ENCODE peak calls at places on chromosomes 12 and 14, in seven cellular contexts. F is uterus, H is BJ, V is stomach, I is ovary, Y is upper lobe of left lung, E is neural progenitor cell. P is an unnamed sample.

GRCh38 chr14:54253195-54253947 is 143.4 kb upstream of the CDKN3 start:
- DNase-seq in I (no peak), V (no peak), F (no peak), E (no peak), H (no peak), Y (no peak), P (peak)

GRCh38 chr12:6067152-6067916 is 57.1 kb downstream of the VWF start:
- DNase-seq in V (peak), F (peak), E (peak), Y (no peak), I (no peak), H (no peak), P (no peak)

GRCh38 chr12:6451348-6452244 is at the start of gene TAPBPL:
- DNase-seq in Y (peak), V (peak), E (peak), I (peak), F (peak), H (peak), P (peak)

GRCh38 chr12:61097991-61098580 is 1162.1 kb upstream of the USP15 start:
- DNase-seq in V (no peak), F (no peak), Y (peak), E (peak), H (no peak), I (no peak), P (no peak)

GRCh38 chr12:45289245-45290217 is 73.6 kb downstream of the ANO6 start:
- DNase-seq in H (no peak), Y (no peak), I (no peak), F (no peak), E (no peak), V (no peak), P (no peak)

GRCh38 chr14:103607039-103607668 is 21.9 kb upstream of the KLC1 start:
- DNase-seq in H (peak), Y (no peak), E (peak), F (peak), V (peak), I (peak), P (peak)

GRCh38 chr14:24954037-24954696 is 95.8 kb downstream of the STXBP6 start:
- DNase-seq in E (no peak), V (no peak), Y (no peak), F (no peak), I (no peak), H (no peak), P (no peak)

GRCh38 chr14:62645649-62646048 is 399.6 kb downstream of the KCNH5 start:
- DNase-seq in I (no peak), E (no peak), V (no peak), Y (no peak), F (no peak), H (no peak), P (no peak)

GRCh38 chr12:129550353-129550752 is 353.5 kb downstream of the TMEM132D start:
- DNase-seq in E (peak), I (no peak), Y (no peak), V (peak), F (no peak), H (no peak), P (no peak)

GRCh38 chr12:15669256-15669948 is 119.8 kb downstream of the EPS8 start:
- DNase-seq in H (no peak), F (no peak), Y (no peak), I (no peak), V (no peak), E (no peak), P (no peak)

GRCh38 chr12:104720346-104721064 is 237.6 kb downstream of the SLC41A2 start:
- DNase-seq in I (no peak), V (peak), Y (no peak), H (no peak), E (no peak), F (no peak), P (no peak)

GRCh38 chr14:98133806-98134205 is 1138.2 kb downstream of the BCL11B start:
- DNase-seq in H (no peak), Y (no peak), V (no peak), F (no peak), E (no peak), I (no peak), P (no peak)

GRCh38 chr14:60313093-60313492 is 64.1 kb downstream of the PPM1A start:
- DNase-seq in Y (no peak), V (no peak), H (no peak), I (no peak), E (no peak), F (no peak), P (no peak)

GRCh38 chr12:53254816-53255545 is 13.1 kb upstream of the ESPL1 start:
- DNase-seq in V (no peak), F (no peak), Y (no peak), E (no peak), H (no peak), I (no peak), P (no peak)

GRCh38 chr14:83300454-83301064 is 1766.9 kb upstream of the SEL1L start:
- DNase-seq in F (no peak), E (peak), H (no peak), V (no peak), I (no peak), Y (no peak), P (peak)

GRCh38 chr14:100765991-100766390 is 39.3 kb downstream of the DLK1 start:
- DNase-seq in H (no peak), Y (no peak), I (no peak), E (no peak), V (no peak), F (no peak), P (no peak)

GRCh38 chr14:45085004-45085403 is 1.1 kb downstream of the PRPF39 start:
- DNase-seq in Y (no peak), I (no peak), E (peak), F (no peak), V (no peak), H (no peak), P (no peak)

DNA sequence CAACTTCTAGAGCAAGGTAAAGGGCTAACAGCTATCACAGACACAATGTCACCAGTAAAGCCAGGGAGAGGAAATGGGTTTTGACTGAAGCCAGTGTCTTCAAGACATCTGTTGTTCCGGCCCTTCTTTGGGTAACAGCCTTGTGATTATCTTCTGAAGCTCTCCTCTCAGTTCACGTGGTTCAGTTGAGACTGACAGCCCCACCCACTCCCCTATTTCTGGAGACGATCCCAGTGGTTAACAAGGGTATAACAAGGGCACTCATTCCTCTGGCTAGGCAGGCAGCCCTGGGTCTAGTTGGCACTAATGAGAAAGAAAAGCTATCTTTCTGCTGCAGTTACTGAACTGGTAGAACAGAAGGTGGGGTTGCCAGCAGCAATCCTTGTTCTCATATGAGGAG is 6.9 kb downstream of the GNPTAB start:
- DNase-seq in I (no peak), F (peak), E (peak), V (peak), Y (no peak), H (no peak), P (peak)
- TF ChIP-seq CTCF in I (no peak), F (no peak), E (peak), V (no peak), Y (peak), H (no peak), P (no peak)

GRCh38 chr14:36666416-36667206 is 5.0 kb downstream of the PAX9 start:
- DNase-seq in F (no peak), H (no peak), Y (peak), V (no peak), I (no peak), E (peak), P (no peak)
- H3K4me3 ChIP-seq in F (no peak), H (no peak), Y (no peak), V (peak), I (no peak), E (peak), P (no peak)

GRCh38 chr14:50677527-50678063 is 9.5 kb upstream of the SAV1 start:
- DNase-seq in I (no peak), V (no peak), E (no peak), H (no peak), F (no peak), Y (no peak), P (no peak)

GRCh38 chr14:50679674-50680073 is 11.6 kb upstream of the SAV1 start:
- DNase-seq in I (no peak), H (no peak), E (no peak), V (no peak), F (no peak), Y (no peak), P (no peak)

GRCh38 chr14:50675597-50675996 is 7.5 kb upstream of the SAV1 start:
- DNase-seq in I (no peak), E (no peak), F (no peak), H (no peak), Y (no peak), V (no peak), P (no peak)

GRCh38 chr14:50676814-50677516 is 8.9 kb upstream of the SAV1 start:
- DNase-seq in I (no peak), Y (no peak), F (no peak), V (no peak), E (no peak), H (no peak), P (no peak)

GRCh38 chr14:50678163-50678562 is 10.1 kb upstream of the SAV1 start:
- DNase-seq in I (no peak), V (no peak), E (no peak), H (no peak), F (no peak), Y (no peak), P (no peak)
- TF ChIP-seq CTCF in I (no peak), V (no peak), E (no peak), H (no peak), F (no peak), Y (no peak), P (no peak)

DNA sequence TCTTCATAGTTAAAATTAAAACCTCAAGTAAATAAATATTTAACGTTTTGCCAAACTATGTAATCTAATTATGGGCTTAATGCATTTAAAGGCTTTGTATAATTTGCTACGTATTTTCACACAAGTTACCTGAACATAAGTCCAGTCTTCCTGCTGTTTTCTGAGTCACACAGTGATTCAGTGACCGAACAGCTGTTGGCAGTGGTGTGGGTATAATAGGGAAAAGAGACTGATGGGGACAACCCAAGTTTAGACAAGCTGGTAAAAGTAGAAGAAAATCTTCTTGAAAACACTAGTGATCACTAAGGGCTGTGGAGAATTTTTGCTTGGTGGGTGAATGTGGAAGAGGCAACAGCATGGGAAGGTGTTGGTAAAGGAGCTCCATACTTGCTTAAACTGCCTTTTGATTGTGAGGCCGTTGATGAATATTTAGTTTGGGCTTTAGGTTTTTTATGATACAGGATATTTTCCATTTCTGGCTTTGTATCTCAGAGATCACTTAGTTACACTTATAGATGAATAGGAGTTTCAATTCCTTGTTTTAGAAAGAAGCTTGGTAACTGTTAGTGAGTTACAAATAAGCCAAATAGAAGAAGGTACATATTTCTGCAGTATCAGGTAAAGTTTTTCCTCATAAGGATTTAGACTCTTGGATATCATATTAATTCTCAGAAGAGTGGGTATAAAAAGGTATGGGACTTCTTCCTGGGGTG is 23.9 kb downstream of the LRRK2 start:
- DNase-seq in I (no peak), Y (no peak), F (no peak), V (no peak), H (no peak), E (no peak), P (no peak)
- H3K4me3 ChIP-seq in I (no peak), Y (no peak), F (no peak), V (no peak), H (no peak), E (no peak), P (no peak)

GRCh38 chr12:29242921-29243431 is 93.9 kb downstream of the FAR2 start:
- DNase-seq in I (no peak), F (no peak), E (no peak), H (no peak), Y (no peak), V (no peak), P (no peak)

GRCh38 chr12:29238822-29239291 is 89.8 kb downstream of the FAR2 start:
- DNase-seq in E (peak), I (no peak), F (no peak), H (no peak), Y (no peak), V (no peak), P (no peak)

GRCh38 chr12:29239336-29239735 is 90.3 kb downstream of the FAR2 start:
- DNase-seq in I (no peak), H (no peak), E (no peak), F (no peak), Y (no peak), V (no peak), P (no peak)

GRCh38 chr12:29240441-29240840 is 91.4 kb downstream of the FAR2 start:
- DNase-seq in I (no peak), H (no peak), V (no peak), Y (no peak), E (no peak), F (no peak), P (no peak)

DNA sequence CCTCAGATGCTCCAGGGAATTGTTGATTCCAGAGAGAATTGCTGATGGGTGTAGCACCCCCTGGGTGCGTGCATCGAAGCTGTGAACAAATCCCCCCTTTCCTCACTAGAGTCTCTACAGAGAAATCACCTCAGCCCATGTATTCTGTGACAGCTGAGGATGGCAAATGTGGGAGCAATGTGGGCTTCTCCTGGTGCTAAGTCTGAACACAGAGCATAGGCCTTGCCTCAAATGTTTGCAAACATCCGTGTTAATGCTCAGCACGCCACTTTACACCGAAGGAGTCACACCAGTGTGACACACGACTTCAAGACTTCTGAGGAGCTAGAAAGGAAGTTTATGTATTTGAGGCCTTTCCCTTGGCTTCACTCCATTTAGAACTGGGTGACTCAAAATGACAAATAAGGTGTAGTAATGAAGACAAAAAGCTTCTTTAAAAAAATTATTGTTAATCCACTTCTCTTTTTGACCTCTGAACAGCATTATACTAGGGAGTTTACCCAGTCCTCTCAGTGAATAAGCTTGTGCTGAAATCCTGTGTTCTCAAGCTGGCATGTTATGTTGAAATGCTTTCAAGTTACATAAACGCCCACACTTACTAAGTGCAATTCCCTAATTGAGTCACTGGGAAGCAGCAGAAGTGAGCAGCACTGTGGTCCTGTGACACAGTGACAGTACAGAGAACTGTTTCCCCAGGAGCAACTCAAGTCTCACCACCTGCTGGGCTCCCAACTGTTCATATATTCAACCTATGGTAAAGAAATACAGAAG is 92.9 kb downstream of the FAR2 start:
- DNase-seq in Y (no peak), H (peak), F (no peak), V (peak), E (peak), I (no peak), P (peak)
- TF ChIP-seq CTCF in Y (peak), H (peak), F (no peak), V (no peak), E (no peak), I (no peak), P (no peak)

GRCh38 chr14:73717247-73717646 is 3.1 kb upstream of the PNMA1 start:
- DNase-seq in I (no peak), V (no peak), H (no peak), Y (no peak), E (no peak), F (peak), P (no peak)

GRCh38 chr14:73719361-73719760 is 5.2 kb upstream of the PNMA1 start:
- DNase-seq in V (no peak), E (peak), F (no peak), Y (no peak), I (no peak), H (no peak), P (no peak)

GRCh38 chr14:73717998-73718741 is 4.0 kb upstream of the PNMA1 start:
- DNase-seq in I (no peak), F (peak), H (no peak), E (peak), V (no peak), Y (peak), P (no peak)

GRCh38 chr14:73719791-73720190 is 5.6 kb upstream of the PNMA1 start:
- DNase-seq in I (no peak), H (no peak), V (no peak), Y (no peak), E (no peak), F (no peak), P (no peak)

GRCh38 chr14:73718742-73719251 is 4.6 kb upstream of the PNMA1 start:
- DNase-seq in E (peak), F (peak), H (no peak), V (no peak), Y (peak), I (no peak), P (no peak)
- H3K4me3 ChIP-seq in E (peak), F (no peak), H (no peak), V (no peak), Y (no peak), I (peak), P (no peak)

GRCh38 chr14:106491851-106492250 is 965.5 kb downstream of the TMEM121 start:
- DNase-seq in H (no peak), V (no peak), I (no peak), Y (no peak), E (no peak), F (no peak), P (no peak)
- TF ChIP-seq CTCF in H (no peak), V (no peak), I (no peak), Y (peak), E (peak), F (no peak), P (peak)

DNA sequence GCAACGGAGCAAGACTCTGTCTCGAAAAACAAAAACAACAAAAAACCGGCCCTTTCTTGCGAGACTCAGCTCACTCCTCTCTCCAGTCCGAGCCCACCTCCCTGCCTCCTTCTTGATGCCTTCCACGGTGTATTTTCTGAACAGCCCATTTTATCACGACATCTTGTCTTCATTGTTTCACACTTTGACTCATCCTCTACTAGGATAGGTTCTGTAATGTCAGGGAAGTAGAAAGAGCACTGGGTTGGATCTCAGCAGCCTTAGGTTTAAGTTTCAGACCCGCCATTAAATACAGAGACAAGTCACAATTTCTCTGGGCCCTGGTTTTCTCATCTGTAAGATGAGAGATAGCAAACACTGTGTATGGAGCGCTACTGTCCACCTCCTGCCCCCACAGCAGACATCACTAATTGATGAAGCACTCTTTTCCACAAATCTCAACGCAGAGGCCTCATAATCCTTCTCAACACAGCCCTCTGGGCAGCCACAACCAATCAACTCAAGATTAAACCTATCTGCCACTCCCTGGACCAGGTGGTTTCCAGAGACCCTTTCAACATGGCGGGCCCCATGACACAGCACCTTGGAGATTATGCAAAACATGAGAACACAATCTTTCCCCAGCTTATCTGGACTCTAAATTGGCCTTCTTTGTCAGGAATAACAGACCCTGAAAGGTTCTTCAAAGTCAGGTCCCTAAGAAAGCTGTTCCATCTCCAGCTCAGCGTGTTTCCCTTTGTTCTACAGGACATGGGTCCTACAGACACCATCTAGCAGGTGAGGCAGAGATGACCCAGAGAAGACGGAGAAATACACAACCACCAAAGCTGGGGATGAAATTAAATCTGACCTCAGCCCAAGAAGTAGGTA is 35.6 kb downstream of the CCDC88C start:
- DNase-seq in F (no peak), H (no peak), I (no peak), V (no peak), Y (no peak), E (no peak), P (no peak)
- H3K4me3 ChIP-seq in F (no peak), H (no peak), I (no peak), V (no peak), Y (no peak), E (no peak), P (no peak)

DNA sequence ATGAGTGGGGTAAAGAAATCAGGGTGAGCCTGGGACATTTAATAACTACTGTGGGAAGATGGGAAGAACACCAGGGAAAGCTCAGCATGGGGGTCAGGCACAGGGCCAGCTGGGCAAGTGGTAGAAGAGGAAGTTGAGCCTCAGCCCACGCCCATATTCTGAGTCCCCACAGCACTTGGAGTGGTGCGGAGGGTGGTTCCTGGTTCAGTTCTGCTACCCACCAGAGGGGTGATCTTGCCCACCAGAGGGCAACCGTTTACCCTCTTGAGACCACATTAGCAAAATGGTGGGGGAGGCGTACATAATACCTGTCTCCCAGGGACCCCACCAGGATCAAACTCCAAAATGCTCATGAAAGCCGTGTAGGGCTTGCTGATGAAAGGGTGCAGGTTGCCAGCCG is 16.8 kb upstream of the ANKRD33 start:
- DNase-seq in V (no peak), F (no peak), H (no peak), E (no peak), Y (no peak), I (no peak), P (no peak)
- TF ChIP-seq CTCF in V (no peak), F (no peak), H (no peak), E (no peak), Y (peak), I (no peak), P (no peak)

P was measured in HFF-Myc.